ENCODE peak calls at places on chromosomes 6 and 20, in four cellular contexts. C is HepG2, O is HCT116, Q is Panc1. P is an unnamed sample. For H3K36me3, the result is how much of the 10 kb centered on the place peaks cover.

GRCh38 chr6:122803056-122803695 is 14.1 kb downstream of the SMPDL3A start:
- DNase-seq in C (no peak), Q (no peak), O (no peak), P (no peak)

GRCh38 chr6:150894935-150895686 is 29.6 kb downstream of the MTHFD1L start:
- DNase-seq in O (no peak), Q (no peak), C (peak), P (no peak)

GRCh38 chr6:72720464-72720863 is 98.6 kb downstream of the KCNQ5 start:
- DNase-seq in Q (no peak), C (no peak), O (no peak), P (no peak)

GRCh38 chr6:2194643-2195042 is 50.8 kb downstream of the GMDS start:
- DNase-seq in O (no peak), Q (no peak), C (no peak), P (no peak)

GRCh38 chr6:4668271-4669179 is 107.7 kb upstream of the CDYL start:
- DNase-seq in C (no peak), Q (no peak), O (no peak), P (peak)

GRCh38 chr6:105514306-105514705 is 111.4 kb upstream of the PREP start:
- DNase-seq in O (no peak), Q (no peak), C (no peak), P (no peak)

GRCh38 chr20:17806739-17807441 is 107.1 kb downstream of the BANF2 start:
- DNase-seq in C (no peak), O (no peak), Q (no peak), P (peak)

GRCh38 chr20:46946181-46946624 is 51.6 kb downstream of the EYA2 start:
- DNase-seq in C (no peak), Q (no peak), O (no peak), P (no peak)

GRCh38 chr6:131683479-131683878 is 17.7 kb downstream of the OR2A4 start:
- DNase-seq in C (no peak), Q (no peak), O (no peak), P (no peak)

GRCh38 chr6:3390698-3391097 is 66.2 kb downstream of the SLC22A23 start:
- DNase-seq in C (no peak), O (peak), Q (no peak), P (no peak)

GRCh38 chr6:148887181-148887580 is 140.4 kb downstream of the UST start:
- DNase-seq in C (no peak), O (no peak), Q (no peak), P (no peak)

GRCh38 chr6:147202516-147203310 is 1.5 kb upstream of the STXBP5 start:
- DNase-seq in C (peak), Q (peak), O (peak), P (peak)

GRCh38 chr6:15643542-15643941 is 19.3 kb downstream of the DTNBP1 start:
- DNase-seq in C (no peak), O (no peak), Q (no peak), P (no peak)

GRCh38 chr6:43296780-43297494 is 1.1 kb upstream of the SLC22A7 start:
- DNase-seq in O (no peak), Q (no peak), C (no peak), P (no peak)

GRCh38 chr6:120005292-120005976 is 655.9 kb upstream of the MAN1A1 start:
- DNase-seq in Q (peak), O (no peak), C (peak), P (no peak)

GRCh38 chr6:159112714-159113113 is 56.5 kb upstream of the FNDC1 start:
- DNase-seq in C (no peak), Q (no peak), O (no peak), P (no peak)

GRCh38 chr6:156848533-156848932 is 71.4 kb downstream of the ARID1B start:
- DNase-seq in Q (no peak), O (no peak), C (no peak), P (no peak)

GRCh38 chr6:109465772-109466171 is 10.2 kb upstream of the MICAL1 start:
- DNase-seq in Q (no peak), O (no peak), C (no peak), P (no peak)

GRCh38 chr20:137668-138131 is 4.7 kb upstream of the DEFB126 start:
- DNase-seq in C (peak), Q (no peak), O (peak), P (no peak)
- TF ChIP-seq CTCF in C (peak), Q (peak), O (peak), P (peak)

DNA sequence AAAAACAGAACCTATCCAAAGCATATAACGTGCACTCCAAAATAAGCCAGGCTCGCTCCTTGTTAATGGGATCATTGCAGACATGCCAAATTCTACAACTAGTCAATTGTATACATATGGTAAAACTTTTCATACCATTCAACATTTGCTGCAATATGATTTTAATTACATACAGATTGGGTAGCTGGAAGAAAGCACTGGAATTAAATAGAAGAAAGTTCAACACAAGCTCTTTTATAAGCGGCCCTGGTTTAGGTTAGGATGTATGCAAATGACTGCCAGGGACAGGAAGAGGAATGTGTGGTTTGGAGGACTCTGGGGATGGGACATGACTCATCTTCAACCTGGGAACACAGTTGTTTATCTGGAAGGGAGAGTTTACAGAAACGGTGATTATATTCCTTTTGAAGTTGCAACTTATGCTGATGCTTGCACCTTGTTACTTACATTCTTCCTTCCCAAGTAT is 62.5 kb upstream of the TIAM2 start:
- DNase-seq in C (peak), O (peak), Q (no peak), P (no peak)
- TF ChIP-seq SIN3A in C (no peak), O (no peak), Q (no peak), P (no peak)

DNA sequence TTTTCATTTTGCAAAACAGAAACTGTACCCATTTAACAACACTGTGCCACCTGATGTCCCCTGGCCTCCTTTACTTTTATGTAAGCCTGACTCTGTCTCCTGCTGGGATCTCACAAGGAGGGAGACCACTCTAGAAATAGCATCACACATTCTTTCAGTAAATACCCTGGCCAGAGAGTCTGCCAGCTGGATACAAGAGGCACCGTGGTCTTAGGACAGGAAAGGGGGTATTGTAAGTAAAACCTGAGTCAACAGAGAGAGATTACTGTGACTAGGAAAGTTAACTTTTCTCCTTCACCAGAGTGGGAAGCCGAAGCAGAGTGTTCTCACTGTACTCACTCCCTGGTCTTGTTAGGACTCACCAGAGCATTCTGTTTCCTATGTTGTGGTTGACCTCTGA is 27.8 kb downstream of the CMTR1 start:
- DNase-seq in C (no peak), O (no peak), Q (no peak), P (no peak)
- H3K36me3 ChIP-seq in C (half or more), O (under half), Q (under half), P (under half)

GRCh38 chr6:33726696-33727095 is 15.2 kb upstream of the UQCC2 start:
- DNase-seq in Q (no peak), O (no peak), C (no peak), P (no peak)
- TF ChIP-seq CTCF in Q (no peak), O (no peak), C (no peak), P (no peak)

GRCh38 chr6:27986928-27987725 is 30.1 kb downstream of the OR2B6 start:
- DNase-seq in Q (no peak), O (no peak), C (no peak), P (no peak)
- TF ChIP-seq SIN3A in Q (no peak), O (no peak), C (no peak), P (no peak)

GRCh38 chr20:48640871-48641270 is 186.9 kb downstream of the PREX1 start:
- DNase-seq in O (no peak), Q (no peak), C (no peak), P (no peak)
- H3K36me3 ChIP-seq in O (under half), Q (under half), C (under half), P (under half)

GRCh38 chr20:49785149-49785850 is 27.3 kb upstream of the SLC9A8 start:
- DNase-seq in O (no peak), C (no peak), Q (no peak), P (no peak)

GRCh38 chr20:49785851-49786174 is 26.8 kb upstream of the SLC9A8 start:
- DNase-seq in Q (no peak), C (no peak), O (no peak), P (no peak)

GRCh38 chr20:49779972-49780371 is 32.7 kb upstream of the SLC9A8 start:
- DNase-seq in C (no peak), Q (no peak), O (no peak), P (no peak)

GRCh38 chr20:49784291-49784690 is 28.3 kb upstream of the SLC9A8 start:
- DNase-seq in C (no peak), Q (no peak), O (no peak), P (no peak)

DNA sequence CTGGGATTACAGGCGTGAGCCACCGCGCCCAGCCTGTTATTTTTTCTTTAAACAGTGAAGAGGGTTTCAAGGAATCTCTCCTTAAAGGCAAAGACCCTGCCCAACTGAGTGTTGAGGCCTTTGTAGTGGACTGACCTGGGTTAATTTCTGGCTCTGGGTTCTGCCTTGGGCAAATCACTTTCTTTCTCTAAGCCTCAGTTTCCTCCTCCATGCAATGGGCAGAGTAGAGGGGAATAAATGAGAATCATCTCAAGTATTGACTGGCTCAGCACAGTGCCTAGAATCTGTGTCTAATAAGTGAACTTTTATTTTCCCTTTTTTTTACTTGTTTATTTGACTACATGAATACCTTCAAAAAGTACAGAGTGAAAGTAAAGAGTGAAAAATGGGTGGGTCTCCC is 31.0 kb upstream of the SLC9A8 start:
- DNase-seq in O (no peak), C (no peak), Q (no peak), P (no peak)
- TF ChIP-seq CTCF in O (no peak), C (no peak), Q (no peak), P (no peak)

GRCh38 chr6:111474106-111474505 is 8.9 kb downstream of the REV3L start:
- DNase-seq in O (no peak), C (no peak), Q (no peak), P (no peak)

GRCh38 chr6:111478749-111479148 is 4.3 kb downstream of the REV3L start:
- DNase-seq in O (peak), C (peak), Q (peak), P (no peak)

GRCh38 chr6:111474771-111475170 is 8.2 kb downstream of the REV3L start:
- DNase-seq in Q (no peak), O (no peak), C (no peak), P (no peak)

GRCh38 chr6:111478064-111478476 is 4.9 kb downstream of the REV3L start:
- DNase-seq in Q (no peak), O (no peak), C (peak), P (no peak)

GRCh38 chr6:111477481-111477938 is 5.5 kb downstream of the REV3L start:
- DNase-seq in C (no peak), Q (no peak), O (no peak), P (no peak)
- TF ChIP-seq SIN3A in C (no peak), Q (no peak), O (no peak), P (no peak)

DNA sequence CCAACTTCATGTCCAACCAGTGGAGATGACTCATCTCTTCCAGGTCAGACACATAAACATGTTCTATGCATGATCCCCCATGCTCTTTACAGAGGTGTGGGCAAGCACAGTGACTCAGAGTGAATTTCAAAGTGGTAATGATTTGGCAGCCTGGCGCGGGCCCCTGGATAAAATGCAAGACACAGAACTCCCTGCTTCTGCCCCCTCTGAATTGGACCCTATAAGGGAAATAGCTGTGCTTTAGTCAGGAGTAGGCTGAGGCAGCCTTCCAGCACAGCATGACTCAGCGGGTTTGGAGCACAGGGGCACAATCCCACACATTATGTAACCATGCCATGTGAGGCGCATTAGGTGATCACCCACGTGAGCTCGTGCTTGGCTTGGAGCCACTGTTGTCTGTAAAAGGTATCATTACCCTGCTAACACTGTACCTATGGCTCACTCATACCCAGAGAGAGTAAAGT is 127.4 kb downstream of the C6orf118 start:
- DNase-seq in O (no peak), Q (no peak), C (no peak), P (no peak)
- H3K36me3 ChIP-seq in O (under half), Q (under half), C (under half), P (under half)

GRCh38 chr6:34151321-34152041 is 5.6 kb upstream of the GRM4 start:
- DNase-seq in Q (no peak), C (no peak), O (no peak), P (peak)
- TF ChIP-seq CTCF in Q (peak), C (peak), O (no peak), P (peak)